ENCODE peak calls at places on chromosomes 5 and 9, in five cellular contexts. T is uterus; X is caudate nucleus; E is kidney glomerular epithelial cell; M is activated naive CD4-positive, alpha-beta T cell. A is an unnamed sample.

GRCh38 chr5:37938861-37939260 is 99.0 kb upstream of the GDNF start:
- DNase-seq in T (no peak), X (no peak), E (no peak), M (no peak), A (no peak)

GRCh38 chr5:139451878-139452660 is 10.5 kb downstream of the ECSCR start:
- DNase-seq in T (no peak), X (no peak), E (no peak), M (no peak), A (no peak)

GRCh38 chr5:166068547-166069335 is 2222.7 kb upstream of the WWC1 start:
- DNase-seq in T (no peak), X (no peak), E (no peak), M (no peak), A (no peak)

GRCh38 chr5:64811050-64811640 is 42.4 kb downstream of the CWC27 start:
- DNase-seq in T (no peak), X (no peak), E (peak; percentile 41), M (no peak), A (no peak)

GRCh38 chr5:24103624-24104023 is 541.2 kb downstream of the CDH10 start:
- DNase-seq in T (no peak), X (no peak), E (no peak), M (no peak), A (no peak)

GRCh38 chr5:172380261-172380991 is 73.9 kb downstream of the SH3PXD2B start:
- DNase-seq in T (no peak), X (no peak), E (no peak), M (no peak), A (no peak)

GRCh38 chr5:59037453-59038168 is 454.7 kb downstream of the RAB3C start:
- DNase-seq in T (no peak), X (no peak), E (no peak), M (no peak), A (no peak)

GRCh38 chr5:128213340-128213739 is 129.8 kb downstream of the SLC12A2 start:
- DNase-seq in T (peak; percentile 49), X (peak; percentile 11), E (peak; percentile 61), M (no peak), A (peak; percentile 20)

GRCh38 chr9:85157763-85158162 is 488.2 kb downstream of the NTRK2 start:
- DNase-seq in T (no peak), X (no peak), E (no peak), M (no peak), A (no peak)